ENCODE peak calls at places on chromosome 15, in nine cellular contexts. N, E, Q, O, L, I, B, T and X are unnamed samples. For H3K4me1 and H3K36me3, the result is how much of the 10 kb centered on the place peaks cover.

GRCh38 chr15:71447328-71448250 is 332.3 kb downstream of the THSD4 start:
- DNase-seq in N (no peak), E (no peak), Q (no peak), O (no peak), L (no peak), I (no peak), B (peak), T (peak), X (no peak)

GRCh38 chr15:100464895-100465294 is 63.9 kb downstream of the CERS3 start:
- DNase-seq in N (no peak), E (no peak), Q (no peak), O (no peak), L (no peak), I (no peak), B (no peak), T (no peak), X (no peak)

GRCh38 chr15:92510163-92510882 is 116.6 kb downstream of the ST8SIA2 start:
- DNase-seq in N (no peak), E (no peak), Q (peak), O (no peak), L (no peak), I (no peak), B (no peak), T (peak), X (no peak)

GRCh38 chr15:36737430-36737891 is 158.0 kb downstream of the CDIN1 start:
- DNase-seq in N (no peak), E (no peak), Q (no peak), O (no peak), L (no peak), I (no peak), B (no peak), T (peak), X (no peak)

GRCh38 chr15:72197460-72198409 is at the start of gene GRAMD2A:
- DNase-seq in N (no peak), E (peak), Q (peak), O (no peak), L (peak), I (peak), B (peak), T (peak), X (no peak)

GRCh38 chr15:101056366-101057334 is 137.5 kb downstream of the LRRK1 start:
- DNase-seq in N (peak), E (no peak), Q (no peak), O (peak), L (no peak), I (no peak), B (no peak), T (no peak), X (no peak)

GRCh38 chr15:69952210-69952555 is 145.5 kb downstream of the TLE3 start:
- DNase-seq in N (no peak), E (no peak), Q (no peak), O (no peak), L (no peak), I (no peak), B (no peak), T (no peak), X (no peak)

GRCh38 chr15:79329186-79329611 is 18.3 kb downstream of the TMED3 start:
- DNase-seq in N (no peak), E (no peak), Q (no peak), O (no peak), L (no peak), I (no peak), B (no peak), T (peak), X (no peak)

GRCh38 chr15:98421419-98422085 is 226.8 kb upstream of the IGF1R start:
- DNase-seq in N (peak), E (peak), Q (peak), O (peak), L (peak), I (peak), B (peak), T (peak), X (peak)

GRCh38 chr15:48602358-48603122 is 43.0 kb downstream of the FBN1 start:
- DNase-seq in N (no peak), E (no peak), Q (peak), O (no peak), L (no peak), I (no peak), B (no peak), T (peak), X (no peak)

GRCh38 chr15:65133550-65134200 is at the start of gene PDCD7:
- DNase-seq in N (peak), E (peak), Q (peak), O (peak), L (peak), I (peak), B (peak), T (peak), X (peak)

GRCh38 chr15:42457445-42458442 is 33.2 kb downstream of the ZNF106 start:
- DNase-seq in N (peak), E (peak), Q (peak), O (peak), L (peak), I (peak), B (peak), T (peak), X (no peak)

GRCh38 chr15:56042982-56043980 is 49.9 kb upstream of the NEDD4 start:
- DNase-seq in N (no peak), E (no peak), Q (peak), O (no peak), L (no peak), I (no peak), B (no peak), T (no peak), X (peak)

GRCh38 chr15:88546248-88547129 is at the start of gene DET1:
- DNase-seq in N (peak), E (peak), Q (peak), O (peak), L (peak), I (peak), B (peak), T (peak), X (peak)

GRCh38 chr15:33107950-33108349 is 86.6 kb downstream of the FMN1 start:
- DNase-seq in N (no peak), E (no peak), Q (no peak), O (no peak), L (no peak), I (no peak), B (no peak), T (peak), X (no peak)

GRCh38 chr15:89370120-89371077 is 35.8 kb upstream of the POLG start:
- DNase-seq in N (no peak), E (no peak), Q (peak), O (peak), L (no peak), I (no peak), B (no peak), T (no peak), X (no peak)

GRCh38 chr15:60138397-60138968 is 134.4 kb downstream of the FOXB1 start:
- DNase-seq in N (no peak), E (no peak), Q (no peak), O (no peak), L (no peak), I (no peak), B (no peak), T (no peak), X (no peak)

GRCh38 chr15:41967506-41968206 is 4.7 kb downstream of the EHD4 start:
- DNase-seq in N (peak), E (no peak), Q (no peak), O (peak), L (no peak), I (peak), B (peak), T (peak), X (no peak)

GRCh38 chr15:26179906-26180305 is 316.8 kb upstream of the ATP10A start:
- DNase-seq in N (no peak), E (no peak), Q (peak), O (no peak), L (peak), I (peak), B (no peak), T (no peak), X (no peak)

GRCh38 chr15:71760852-71761251 is 49.5 kb upstream of the NR2E3 start:
- DNase-seq in N (no peak), E (no peak), Q (no peak), O (no peak), L (no peak), I (no peak), B (no peak), T (no peak), X (no peak)

DNA sequence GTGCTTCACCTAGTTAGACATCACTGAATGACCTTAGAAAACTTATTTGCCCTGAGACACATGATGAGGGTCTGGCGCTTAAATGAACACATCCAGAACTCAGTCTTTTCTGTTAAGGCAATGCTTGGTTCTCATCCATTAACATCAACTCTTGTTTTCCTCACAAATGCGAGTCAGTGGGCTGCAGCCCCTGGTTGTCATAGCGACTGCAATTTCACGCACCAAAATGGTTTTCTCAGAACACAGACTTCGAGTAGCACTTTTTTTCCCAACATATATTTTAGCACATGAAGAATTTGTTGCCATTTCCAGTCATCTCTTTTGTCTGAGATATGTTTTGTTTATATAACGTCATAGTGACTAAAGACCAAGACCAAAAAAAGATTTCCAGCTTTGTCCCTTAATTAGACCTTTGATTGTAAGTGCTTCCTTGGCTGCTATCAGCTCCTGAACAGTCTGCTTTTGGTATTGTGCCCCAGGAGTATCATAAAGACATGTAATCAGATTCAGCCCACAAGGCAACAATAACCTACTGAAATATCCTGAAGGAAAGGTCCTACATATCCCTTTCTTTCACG is 68.5 kb downstream of the GPR176 start:
- DNase-seq in N (no peak), E (no peak), Q (no peak), O (no peak), L (no peak), I (no peak), B (no peak), T (peak), X (no peak)
- H3K4me1 ChIP-seq in N (under half), E (under half), Q (half or more), O (under half), L (under half), I (under half), B (under half), T (under half), X (under half)

GRCh38 chr15:39589815-39590644 is 9.2 kb downstream of the THBS1 start:
- DNase-seq in N (peak), E (no peak), Q (no peak), O (no peak), L (no peak), I (no peak), B (no peak), T (no peak), X (no peak)

GRCh38 chr15:39589193-39589814 is 8.4 kb downstream of the THBS1 start:
- DNase-seq in N (no peak), E (no peak), Q (no peak), O (no peak), L (no peak), I (no peak), B (no peak), T (no peak), X (no peak)

GRCh38 chr15:39587910-39588530 is 7.1 kb downstream of the THBS1 start:
- DNase-seq in N (no peak), E (no peak), Q (no peak), O (no peak), L (no peak), I (no peak), B (no peak), T (peak), X (no peak)

GRCh38 chr15:39587291-39587909 is 6.5 kb downstream of the THBS1 start:
- DNase-seq in N (no peak), E (no peak), Q (no peak), O (no peak), L (no peak), I (no peak), B (no peak), T (peak), X (no peak)

DNA sequence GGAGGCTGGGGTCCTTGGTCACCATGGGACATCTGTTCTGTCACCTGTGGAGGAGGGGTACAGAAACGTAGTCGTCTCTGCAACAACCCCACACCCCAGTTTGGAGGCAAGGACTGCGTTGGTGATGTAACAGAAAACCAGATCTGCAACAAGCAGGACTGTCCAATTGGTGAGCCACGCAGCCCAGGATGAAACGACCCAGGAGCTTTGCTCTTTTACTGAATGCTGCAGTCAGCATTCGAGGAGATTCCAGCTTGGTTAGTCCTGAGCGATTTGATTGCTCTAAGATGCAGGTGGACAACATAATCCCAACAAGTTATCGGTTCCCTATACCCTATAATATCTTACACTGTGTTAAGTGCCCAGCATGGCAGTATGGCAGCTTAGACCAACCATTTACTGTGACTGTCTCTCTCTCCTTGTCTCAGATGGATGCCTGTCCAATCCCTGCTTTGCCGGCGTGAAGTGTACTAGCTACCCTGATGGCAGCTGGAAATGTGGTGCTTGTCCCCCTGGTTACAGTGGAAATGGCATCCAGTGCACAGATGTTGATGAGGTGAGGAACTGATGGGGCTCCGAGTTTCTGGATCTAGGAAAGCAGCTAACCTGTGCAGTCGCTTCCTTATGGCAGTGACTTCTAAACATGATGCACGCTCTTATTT is 7.8 kb downstream of the THBS1 start:
- DNase-seq in N (no peak), E (no peak), Q (no peak), O (no peak), L (no peak), I (no peak), B (no peak), T (peak), X (no peak)
- H3K36me3 ChIP-seq in N (half or more), E (under half), Q (half or more), O (under half), L (half or more), I (half or more), B (half or more), T (half or more), X (under half)

DNA sequence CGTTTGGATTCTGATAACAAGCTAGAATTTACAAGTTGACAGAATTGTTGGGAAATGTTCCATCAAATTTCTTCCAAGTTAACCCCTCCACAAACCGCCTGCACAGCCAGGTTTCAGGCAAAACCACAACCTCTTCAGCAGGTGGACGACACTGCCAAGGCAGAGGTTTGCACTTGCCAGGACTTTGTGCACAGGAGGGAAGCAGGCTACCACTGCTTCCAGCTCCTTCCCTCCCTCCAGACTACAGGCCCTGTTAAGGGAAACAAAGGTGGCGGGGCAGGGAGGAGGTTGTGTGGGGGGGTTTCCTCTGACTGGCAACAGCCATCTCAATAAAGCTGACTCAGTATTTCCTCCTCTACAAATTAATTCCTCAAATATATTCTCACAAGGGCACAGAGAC is 42.2 kb downstream of the TBC1D2B start:
- DNase-seq in N (no peak), E (no peak), Q (no peak), O (no peak), L (no peak), I (peak), B (peak), T (peak), X (no peak)
- H3K4me3 ChIP-seq in N (no peak), E (no peak), Q (no peak), O (no peak), L (no peak), I (no peak), B (no peak), T (no peak), X (no peak)

GRCh38 chr15:67181221-67181639 is 73.2 kb downstream of the AAGAB start:
- DNase-seq in N (no peak), E (no peak), Q (no peak), O (no peak), L (no peak), I (no peak), B (no peak), T (no peak), X (no peak)

GRCh38 chr15:67184208-67184925 is 70.1 kb downstream of the AAGAB start:
- DNase-seq in N (no peak), E (no peak), Q (no peak), O (peak), L (no peak), I (no peak), B (no peak), T (no peak), X (no peak)

GRCh38 chr15:67185621-67186225 is 68.7 kb downstream of the AAGAB start:
- DNase-seq in N (no peak), E (peak), Q (no peak), O (no peak), L (no peak), I (no peak), B (no peak), T (peak), X (no peak)

GRCh38 chr15:67185051-67185450 is 69.4 kb downstream of the AAGAB start:
- DNase-seq in N (no peak), E (no peak), Q (no peak), O (no peak), L (no peak), I (no peak), B (no peak), T (no peak), X (no peak)

GRCh38 chr15:67183443-67184169 is 70.9 kb downstream of the AAGAB start:
- DNase-seq in N (peak), E (peak), Q (no peak), O (no peak), L (no peak), I (no peak), B (no peak), T (peak), X (no peak)
- H3K4me1 ChIP-seq in N (half or more), E (half or more), Q (under half), O (under half), L (half or more), I (under half), B (under half), T (half or more), X (under half)